ENCODE peak calls at places on chromosomes 2 and 18, in six cellular contexts. One of them, this sample, is unnamed.

GRCh38 chr2:239793851-239794250 is 231.3 kb downstream of the NDUFA10 start:
- DNase-seq in OCI-LY7: no peak
- DNase-seq in GM10248: no peak
- DNase-seq in EL: no peak
- DNase-seq in sciatic nerve: peak
- DNase-seq in aorta: peak
- DNase-seq in this sample: no peak

GRCh38 chr2:239411117-239411516 is 10.3 kb upstream of the HDAC4 start:
- DNase-seq in OCI-LY7: no peak
- DNase-seq in sciatic nerve: no peak
- DNase-seq in EL: no peak
- DNase-seq in aorta: no peak
- DNase-seq in GM10248: no peak
- DNase-seq in this sample: no peak

GRCh38 chr2:187274146-187274545 is 173.9 kb downstream of the CALCRL start:
- DNase-seq in OCI-LY7: no peak
- DNase-seq in aorta: no peak
- DNase-seq in sciatic nerve: no peak
- DNase-seq in EL: no peak
- DNase-seq in GM10248: no peak
- DNase-seq in this sample: no peak

GRCh38 chr18:63443820-63444219 is 21.5 kb upstream of the VPS4B start:
- DNase-seq in EL: no peak
- DNase-seq in GM10248: no peak
- DNase-seq in aorta: no peak
- DNase-seq in sciatic nerve: no peak
- DNase-seq in OCI-LY7: no peak
- DNase-seq in this sample: no peak

GRCh38 chr2:13113016-13113415 is 396.3 kb downstream of the TRIB2 start:
- DNase-seq in EL: no peak
- DNase-seq in aorta: no peak
- DNase-seq in OCI-LY7: no peak
- DNase-seq in sciatic nerve: no peak
- DNase-seq in GM10248: no peak
- DNase-seq in this sample: no peak

GRCh38 chr2:170369894-170370293 is 191.9 kb downstream of the MYO3B start:
- DNase-seq in EL: peak
- DNase-seq in GM10248: no peak
- DNase-seq in OCI-LY7: peak
- DNase-seq in aorta: no peak
- DNase-seq in sciatic nerve: no peak
- DNase-seq in this sample: peak

GRCh38 chr2:86790828-86791561 is at the start of gene CD8A:
- DNase-seq in sciatic nerve: no peak
- DNase-seq in EL: peak
- DNase-seq in aorta: no peak
- DNase-seq in OCI-LY7: no peak
- DNase-seq in GM10248: peak
- DNase-seq in this sample: peak

GRCh38 chr2:75764611-75765010 is 53.9 kb upstream of the GCFC2 start:
- DNase-seq in OCI-LY7: no peak
- DNase-seq in EL: no peak
- DNase-seq in sciatic nerve: no peak
- DNase-seq in aorta: no peak
- DNase-seq in GM10248: no peak
- DNase-seq in this sample: no peak

GRCh38 chr2:107584577-107584976 is 242.1 kb upstream of the RGPD4 start:
- DNase-seq in GM10248: no peak
- DNase-seq in OCI-LY7: no peak
- DNase-seq in EL: peak
- DNase-seq in aorta: no peak
- DNase-seq in sciatic nerve: no peak
- DNase-seq in this sample: peak

GRCh38 chr2:197628043-197628500 is 47.3 kb downstream of the RFTN2 start:
- DNase-seq in OCI-LY7: no peak
- DNase-seq in GM10248: no peak
- DNase-seq in sciatic nerve: peak
- DNase-seq in EL: peak
- DNase-seq in aorta: no peak
- DNase-seq in this sample: peak

GRCh38 chr2:84129018-84129417 is 330.1 kb downstream of the SUCLG1 start:
- DNase-seq in aorta: no peak
- DNase-seq in sciatic nerve: no peak
- DNase-seq in OCI-LY7: no peak
- DNase-seq in EL: no peak
- DNase-seq in GM10248: no peak
- DNase-seq in this sample: no peak

GRCh38 chr2:184769038-184769437 is 170.7 kb downstream of the ZNF804A start:
- DNase-seq in sciatic nerve: no peak
- DNase-seq in aorta: no peak
- DNase-seq in GM10248: no peak
- DNase-seq in EL: peak
- DNase-seq in OCI-LY7: no peak
- DNase-seq in this sample: peak

GRCh38 chr18:33761363-33761762 is 183.3 kb downstream of the ASXL3 start:
- DNase-seq in GM10248: no peak
- DNase-seq in OCI-LY7: peak
- DNase-seq in aorta: no peak
- DNase-seq in sciatic nerve: no peak
- DNase-seq in EL: no peak
- DNase-seq in this sample: peak

GRCh38 chr2:64141711-64142405 is 2.4 kb downstream of the PELI1 start:
- DNase-seq in GM10248: no peak
- DNase-seq in sciatic nerve: no peak
- DNase-seq in EL: peak
- DNase-seq in OCI-LY7: peak
- DNase-seq in aorta: no peak
- DNase-seq in this sample: peak

GRCh38 chr2:20424300-20425290 is 22.3 kb upstream of the RHOB start:
- DNase-seq in GM10248: peak
- DNase-seq in sciatic nerve: no peak
- DNase-seq in EL: peak
- DNase-seq in OCI-LY7: peak
- DNase-seq in aorta: no peak
- DNase-seq in this sample: peak

GRCh38 chr2:160317113-160318099 is 117.3 kb upstream of the ITGB6 start:
- DNase-seq in GM10248: no peak
- DNase-seq in aorta: no peak
- DNase-seq in EL: no peak
- DNase-seq in sciatic nerve: no peak
- DNase-seq in OCI-LY7: no peak
- DNase-seq in this sample: no peak

GRCh38 chr18:77063256-77063655 is 69.3 kb downstream of the MBP start:
- DNase-seq in OCI-LY7: peak
- DNase-seq in GM10248: peak
- DNase-seq in sciatic nerve: no peak
- DNase-seq in EL: peak
- DNase-seq in aorta: no peak
- DNase-seq in this sample: peak

GRCh38 chr2:21819475-21819874 is 695.7 kb downstream of the TDRD15 start:
- DNase-seq in GM10248: no peak
- DNase-seq in sciatic nerve: no peak
- DNase-seq in aorta: no peak
- DNase-seq in EL: peak
- DNase-seq in OCI-LY7: no peak
- DNase-seq in this sample: peak

GRCh38 chr2:72147303-72147970 is at the start of gene CYP26B1:
- DNase-seq in OCI-LY7: no peak
- DNase-seq in GM10248: peak
- DNase-seq in sciatic nerve: peak
- DNase-seq in aorta: peak
- DNase-seq in EL: no peak
- DNase-seq in this sample: no peak

GRCh38 chr2:72951303-72952095 is 34.2 kb downstream of the EMX1 start:
- DNase-seq in GM10248: no peak
- DNase-seq in sciatic nerve: no peak
- DNase-seq in EL: no peak
- DNase-seq in OCI-LY7: peak
- DNase-seq in aorta: no peak
- DNase-seq in this sample: no peak

GRCh38 chr2:23287250-23287704 is 97.7 kb upstream of the KLHL29 start:
- DNase-seq in aorta: no peak
- DNase-seq in GM10248: no peak
- DNase-seq in OCI-LY7: no peak
- DNase-seq in EL: peak
- DNase-seq in sciatic nerve: peak
- DNase-seq in this sample: peak

GRCh38 chr2:17136231-17136630 is 382.0 kb downstream of the RAD51AP2 start:
- DNase-seq in aorta: no peak
- DNase-seq in sciatic nerve: no peak
- DNase-seq in OCI-LY7: no peak
- DNase-seq in GM10248: no peak
- DNase-seq in EL: no peak
- DNase-seq in this sample: no peak

GRCh38 chr2:30259827-30260679 is 28.7 kb downstream of the LBH start:
- DNase-seq in aorta: no peak
- DNase-seq in EL: no peak
- DNase-seq in GM10248: no peak
- DNase-seq in OCI-LY7: no peak
- DNase-seq in sciatic nerve: peak
- DNase-seq in this sample: no peak

GRCh38 chr2:236119003-236119402 is 49.2 kb downstream of the GBX2 start:
- DNase-seq in sciatic nerve: no peak
- DNase-seq in aorta: peak
- DNase-seq in OCI-LY7: no peak
- DNase-seq in GM10248: no peak
- DNase-seq in EL: no peak
- DNase-seq in this sample: no peak

GRCh38 chr2:1544478-1545069 is 131.3 kb downstream of the TPO start:
- DNase-seq in GM10248: no peak
- DNase-seq in OCI-LY7: no peak
- DNase-seq in sciatic nerve: no peak
- DNase-seq in EL: peak
- DNase-seq in aorta: peak
- DNase-seq in this sample: peak

GRCh38 chr2:64914735-64915509 is 74.3 kb upstream of the SLC1A4 start:
- DNase-seq in OCI-LY7: peak
- DNase-seq in aorta: no peak
- DNase-seq in EL: no peak
- DNase-seq in GM10248: peak
- DNase-seq in sciatic nerve: no peak
- DNase-seq in this sample: peak

GRCh38 chr2:48699377-48699951 is 56.1 kb downstream of the LHCGR start:
- DNase-seq in EL: peak
- DNase-seq in OCI-LY7: no peak
- DNase-seq in sciatic nerve: no peak
- DNase-seq in aorta: no peak
- DNase-seq in GM10248: no peak
- DNase-seq in this sample: peak

GRCh38 chr2:10911291-10912075 is at the start of gene KCNF1:
- DNase-seq in EL: peak
- DNase-seq in OCI-LY7: no peak
- DNase-seq in sciatic nerve: peak
- DNase-seq in aorta: peak
- DNase-seq in GM10248: no peak
- DNase-seq in this sample: peak

This sample was measured in choroid plexus epithelial cell.